ENCODE peak calls at places on chromosomes 11 and 22, in nine cellular contexts. B, P, V, T, D, F, R, A and E are unnamed samples.

GRCh38 chr22:49303781-49304461 is 523.8 kb downstream of the BRD1 start:
- DNase-seq in B (no peak), P (peak), V (no peak), T (no peak), D (no peak), F (no peak), R (no peak), A (peak), E (no peak)

GRCh38 chr11:29018631-29019030 is 910.4 kb downstream of the METTL15 start:
- DNase-seq in B (peak), P (no peak), V (peak), T (peak), D (no peak), F (peak), R (peak), A (no peak), E (no peak)

GRCh38 chr11:85595285-85595884 is 31.8 kb downstream of the DLG2 start:
- DNase-seq in B (peak), P (no peak), V (peak), T (peak), D (no peak), F (peak), R (peak), A (no peak), E (no peak)

GRCh38 chr11:95057959-95058358 is 8.7 kb downstream of the KDM4F start:
- DNase-seq in B (no peak), P (no peak), V (no peak), T (no peak), D (no peak), F (no peak), R (no peak), A (no peak), E (no peak)

GRCh38 chr22:43341565-43341964 is 1.6 kb downstream of the SCUBE1 start:
- DNase-seq in B (no peak), P (no peak), V (no peak), T (no peak), D (no peak), F (no peak), R (no peak), A (no peak), E (no peak)

GRCh38 chr11:61141601-61142028 is 19.6 kb downstream of the VPS37C start:
- DNase-seq in B (no peak), P (peak), V (no peak), T (no peak), D (peak), F (no peak), R (no peak), A (peak), E (no peak)

GRCh38 chr11:68164437-68164836 is 43.2 kb upstream of the CHKA start:
- DNase-seq in B (no peak), P (no peak), V (peak), T (no peak), D (no peak), F (peak), R (peak), A (no peak), E (no peak)

GRCh38 chr11:78228467-78228866 is 39.7 kb downstream of the USP35 start:
- DNase-seq in B (peak), P (no peak), V (peak), T (no peak), D (no peak), F (peak), R (peak), A (no peak), E (peak)

GRCh38 chr22:42805998-42806481 is 51.0 kb downstream of the ARFGAP3 start:
- DNase-seq in B (no peak), P (peak), V (no peak), T (no peak), D (no peak), F (peak), R (no peak), A (no peak), E (no peak)

GRCh38 chr22:26168934-26169311 is 339 bp upstream of the SEZ6L start:
- DNase-seq in B (no peak), P (no peak), V (no peak), T (no peak), D (no peak), F (no peak), R (no peak), A (no peak), E (no peak)

GRCh38 chr22:22144858-22145257 is 99.7 kb upstream of the VPREB1 start:
- DNase-seq in B (no peak), P (no peak), V (peak), T (no peak), D (no peak), F (no peak), R (no peak), A (no peak), E (no peak)

GRCh38 chr11:78803995-78804394 is 229.3 kb upstream of the NARS2 start:
- DNase-seq in B (no peak), P (no peak), V (no peak), T (no peak), D (no peak), F (no peak), R (no peak), A (no peak), E (no peak)

GRCh38 chr22:48592066-48592345 is 1235.7 kb downstream of the BRD1 start:
- DNase-seq in B (no peak), P (no peak), V (no peak), T (no peak), D (no peak), F (no peak), R (no peak), A (no peak), E (no peak)

GRCh38 chr11:46294365-46295309 is 17.2 kb downstream of the CREB3L1 start:
- DNase-seq in B (peak), P (peak), V (peak), T (peak), D (no peak), F (peak), R (no peak), A (no peak), E (no peak)

GRCh38 chr11:1631066-1631568 is 1.5 kb downstream of the KRTAP5-5 start:
- DNase-seq in B (no peak), P (no peak), V (no peak), T (no peak), D (no peak), F (no peak), R (no peak), A (no peak), E (no peak)

GRCh38 chr11:65186701-65187100 is 5.0 kb downstream of the CAPN1 start:
- DNase-seq in B (no peak), P (no peak), V (no peak), T (no peak), D (no peak), F (no peak), R (no peak), A (no peak), E (no peak)

GRCh38 chr11:116636341-116636968 is 136.3 kb downstream of the BUD13 start:
- DNase-seq in B (no peak), P (no peak), V (no peak), T (no peak), D (no peak), F (no peak), R (no peak), A (no peak), E (no peak)

GRCh38 chr11:134069996-134070845 is 1.3 kb downstream of the JAM3 start:
- DNase-seq in B (no peak), P (no peak), V (no peak), T (no peak), D (no peak), F (no peak), R (no peak), A (no peak), E (no peak)

GRCh38 chr11:100830978-100831732 is 144.1 kb downstream of the ARHGAP42 start:
- DNase-seq in B (peak), P (no peak), V (peak), T (no peak), D (no peak), F (peak), R (peak), A (no peak), E (no peak)

GRCh38 chr22:26579331-26579886 is 10.5 kb downstream of the TPST2 start:
- DNase-seq in B (no peak), P (peak), V (no peak), T (no peak), D (no peak), F (no peak), R (no peak), A (peak), E (peak)

GRCh38 chr22:43240614-43241013 is 53.7 kb upstream of the TTLL12 start:
- DNase-seq in B (no peak), P (no peak), V (no peak), T (no peak), D (no peak), F (no peak), R (no peak), A (no peak), E (no peak)

GRCh38 chr11:121042296-121042695 is 18.4 kb downstream of the TBCEL start:
- DNase-seq in B (no peak), P (no peak), V (no peak), T (no peak), D (no peak), F (no peak), R (no peak), A (no peak), E (no peak)

GRCh38 chr22:40482886-40483285 is 112.5 kb downstream of the SGSM3 start:
- DNase-seq in B (no peak), P (no peak), V (no peak), T (no peak), D (no peak), F (no peak), R (no peak), A (no peak), E (no peak)

GRCh38 chr22:32204856-32205722 is at the start of gene RFPL2:
- DNase-seq in B (peak), P (no peak), V (peak), T (no peak), D (no peak), F (peak), R (peak), A (no peak), E (peak)

GRCh38 chr22:45181766-45182165 is 18.0 kb downstream of the NUP50 start:
- DNase-seq in B (no peak), P (no peak), V (no peak), T (no peak), D (no peak), F (no peak), R (no peak), A (no peak), E (no peak)

GRCh38 chr11:17098632-17099031 is 21.2 kb upstream of the RPS13 start:
- DNase-seq in B (no peak), P (no peak), V (no peak), T (no peak), D (no peak), F (no peak), R (no peak), A (no peak), E (no peak)

GRCh38 chr11:13055200-13055599 is 46.1 kb downstream of the RASSF10 start:
- DNase-seq in B (no peak), P (no peak), V (no peak), T (no peak), D (no peak), F (no peak), R (no peak), A (no peak), E (peak)

GRCh38 chr11:57310091-57310490 is 14.7 kb downstream of the TNKS1BP1 start:
- DNase-seq in B (no peak), P (no peak), V (no peak), T (no peak), D (no peak), F (no peak), R (no peak), A (peak), E (no peak)

GRCh38 chr11:2870955-2871720 is 14.4 kb downstream of the CDKN1C start:
- DNase-seq in B (no peak), P (no peak), V (no peak), T (no peak), D (no peak), F (no peak), R (no peak), A (no peak), E (no peak)

DNA sequence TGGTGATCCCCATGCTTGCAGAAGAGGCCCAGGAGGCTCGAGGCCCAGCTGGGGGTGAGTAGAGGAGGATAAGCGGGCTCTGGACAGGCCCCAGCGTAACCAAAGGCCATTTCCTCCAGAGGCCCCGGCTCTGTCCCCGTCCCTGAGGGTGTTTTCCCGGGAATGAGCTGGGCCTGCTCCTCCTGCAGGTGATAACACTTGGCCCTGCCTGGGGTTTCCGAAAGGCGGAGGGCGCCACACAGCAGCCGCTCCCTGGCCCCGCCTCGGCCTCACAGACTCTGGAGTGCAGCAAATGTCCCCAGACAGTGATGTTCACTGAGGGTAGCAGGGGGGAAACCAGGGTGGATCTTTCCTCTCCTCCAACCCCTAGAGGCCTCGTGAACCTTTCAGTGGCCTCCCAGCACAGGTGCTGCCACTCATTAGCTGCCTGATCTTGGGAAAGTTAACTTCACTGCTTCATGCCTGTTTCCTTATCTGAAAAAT is 10.5 kb upstream of the MGAT3 start:
- DNase-seq in B (no peak), P (peak), V (no peak), T (no peak), D (no peak), F (no peak), R (no peak), A (peak), E (no peak)
- TF ChIP-seq CTCF in B (no peak), P (no peak), V (no peak), T (no peak), D (no peak), F (no peak), R (no peak), A (no peak), E (no peak)

DNA sequence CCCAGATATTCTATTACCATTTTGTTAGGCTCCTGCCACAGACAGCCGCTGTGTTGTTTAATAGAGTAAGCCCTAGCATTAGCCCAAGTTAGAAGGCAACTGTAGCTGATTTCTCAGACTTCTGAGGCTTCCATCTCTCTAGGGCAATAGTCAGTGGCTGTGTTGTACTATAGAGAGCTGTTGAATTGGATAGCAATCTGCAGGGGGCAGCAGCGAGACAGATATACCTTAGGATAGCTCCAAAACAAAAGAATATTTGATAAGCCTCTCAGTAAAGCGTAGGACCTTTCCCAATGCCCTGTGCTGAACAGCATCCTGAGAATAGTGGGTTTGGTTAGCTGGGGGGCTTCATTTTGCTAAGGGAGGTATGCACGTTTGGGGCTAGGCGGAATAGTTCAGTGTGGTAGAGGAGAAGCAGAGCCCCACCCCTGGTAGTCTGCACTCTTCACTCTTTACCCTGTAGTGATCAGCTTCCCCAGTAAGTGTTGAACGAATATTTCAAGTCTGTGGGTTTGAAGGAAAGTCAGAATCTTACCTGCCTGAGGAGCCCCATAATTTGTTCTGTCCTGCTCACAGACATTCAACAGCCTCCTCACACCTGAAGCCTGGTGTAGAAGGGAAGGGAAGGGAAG is 515.1 kb downstream of the INSC start:
- DNase-seq in B (peak), P (peak), V (no peak), T (no peak), D (no peak), F (no peak), R (peak), A (no peak), E (peak)
- TF ChIP-seq CTCF in B (peak), P (no peak), V (peak), T (no peak), D (no peak), F (peak), R (no peak), A (peak), E (no peak)

GRCh38 chr11:8748317-8748716 is 65.7 kb downstream of the RPL27A start:
- DNase-seq in B (no peak), P (no peak), V (no peak), T (no peak), D (no peak), F (no peak), R (no peak), A (no peak), E (no peak)
- TF ChIP-seq CTCF in B (no peak), P (no peak), V (no peak), T (no peak), D (no peak), F (no peak), R (no peak), A (no peak), E (no peak)

GRCh38 chr22:29883831-29884139 is 811 bp downstream of the MTMR3 start:
- DNase-seq in B (no peak), P (no peak), V (peak), T (no peak), D (no peak), F (peak), R (no peak), A (no peak), E (peak)

GRCh38 chr22:29886601-29887000 is 3.6 kb downstream of the MTMR3 start:
- DNase-seq in B (peak), P (no peak), V (no peak), T (no peak), D (no peak), F (no peak), R (no peak), A (no peak), E (no peak)

GRCh38 chr22:29885610-29886009 is 2.6 kb downstream of the MTMR3 start:
- DNase-seq in B (no peak), P (no peak), V (no peak), T (no peak), D (no peak), F (no peak), R (no peak), A (no peak), E (no peak)

GRCh38 chr22:29882716-29883044 is 294 bp upstream of the MTMR3 start:
- DNase-seq in B (no peak), P (no peak), V (no peak), T (no peak), D (no peak), F (no peak), R (peak), A (no peak), E (no peak)

DNA sequence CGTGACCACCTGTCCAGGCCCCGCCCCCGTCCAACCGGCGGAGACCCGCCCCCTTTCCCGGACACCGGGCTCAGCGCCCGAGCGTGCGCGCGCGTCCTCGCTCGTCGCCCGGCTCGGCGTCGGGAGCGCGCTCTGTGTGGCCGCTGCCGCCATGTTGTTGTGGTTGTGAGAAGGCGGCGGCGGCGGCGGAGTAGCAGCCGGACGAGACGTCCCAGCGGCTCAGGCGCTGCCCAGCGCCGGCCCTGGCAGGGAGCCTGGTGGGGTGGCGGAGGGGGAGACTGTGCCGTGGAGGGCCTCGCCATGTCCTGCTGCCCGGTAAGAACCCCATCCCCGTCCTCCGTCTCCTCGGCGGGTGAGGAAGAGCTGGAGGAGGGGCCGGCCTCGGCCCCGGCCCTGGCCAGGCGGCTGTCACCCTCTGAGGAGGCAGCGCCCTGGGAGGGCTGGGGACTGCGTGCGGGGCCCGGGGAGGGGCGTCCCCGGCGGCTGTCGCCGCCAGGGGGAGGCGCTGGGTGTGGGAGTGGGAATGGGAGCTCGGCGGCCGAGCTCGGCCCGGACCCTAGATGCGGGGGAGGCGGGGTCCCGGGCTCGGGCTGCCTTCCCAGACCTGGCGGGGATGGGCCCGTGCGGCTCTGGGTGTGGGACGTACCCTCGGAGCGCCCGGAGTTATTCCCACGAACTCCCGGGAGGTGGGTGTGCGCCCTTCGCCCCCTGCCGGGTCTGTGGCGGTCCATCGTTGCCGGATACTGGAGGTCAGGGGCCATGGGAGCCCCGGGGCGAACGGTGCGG is at the start of gene MTMR3:
- DNase-seq in B (peak), P (peak), V (peak), T (peak), D (peak), F (peak), R (peak), A (peak), E (peak)
- TF ChIP-seq CTCF in B (peak), P (no peak), V (peak), T (peak), D (peak), F (peak), R (peak), A (peak), E (peak)

GRCh38 chr11:124080319-124081001 is 34.8 kb upstream of the VWA5A start:
- DNase-seq in B (no peak), P (no peak), V (no peak), T (no peak), D (no peak), F (no peak), R (peak), A (no peak), E (no peak)
- TF ChIP-seq CTCF in B (no peak), P (no peak), V (no peak), T (no peak), D (no peak), F (no peak), R (no peak), A (no peak), E (no peak)

DNA sequence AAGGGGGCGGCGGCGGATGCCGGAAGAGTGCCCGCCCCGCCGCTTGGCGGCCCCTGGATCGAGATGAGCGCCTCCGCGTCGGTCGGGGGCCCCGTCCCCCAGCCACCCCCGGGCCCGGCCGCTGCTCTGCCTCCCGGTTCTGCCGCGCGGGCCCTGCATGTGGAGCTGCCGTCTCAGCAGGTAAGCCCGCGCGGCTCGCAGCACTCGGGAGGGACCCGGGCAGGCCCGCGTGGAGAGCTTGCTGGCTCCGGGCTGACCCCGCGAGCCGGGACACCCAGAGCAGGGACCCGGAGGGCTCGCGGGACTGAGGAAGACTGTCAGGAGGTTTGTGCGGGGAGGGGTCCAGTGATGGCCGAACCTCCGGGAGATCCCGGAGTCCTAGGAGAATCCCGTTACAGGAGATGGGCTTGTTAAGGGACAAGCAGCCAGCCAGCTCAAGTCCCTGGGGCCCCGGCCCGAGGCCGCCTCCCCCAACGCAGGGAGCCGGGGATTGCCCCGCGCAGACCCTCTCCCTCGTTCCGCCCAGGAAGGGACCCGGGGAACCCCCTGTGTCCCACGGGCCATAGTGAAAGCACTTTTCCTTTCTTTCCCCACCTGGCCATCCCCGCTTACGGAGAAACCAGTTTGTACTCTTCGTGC is 454 bp downstream of the UVRAG start:
- DNase-seq in B (peak), P (peak), V (peak), T (no peak), D (no peak), F (peak), R (peak), A (peak), E (peak)
- TF ChIP-seq CTCF in B (no peak), P (no peak), V (no peak), T (no peak), D (no peak), F (no peak), R (no peak), A (no peak), E (no peak)